ENCODE peak calls at places on chromosomes 7 and 10, in five cellular contexts. One of them, this sample, is unnamed.

GRCh38 chr10:46516660-46517416 is 39.6 kb downstream of the GPRIN2 start:
- DNase-seq in IMR-90: peak
- DNase-seq in H1: peak
- DNase-seq in K562: no peak
- DNase-seq in SK-N-SH: no peak
- DNase-seq in this sample: no peak

GRCh38 chr10:58531084-58531695 is 18.5 kb downstream of the BICC1 start:
- DNase-seq in IMR-90: peak
- DNase-seq in H1: peak
- DNase-seq in K562: peak
- DNase-seq in SK-N-SH: no peak
- DNase-seq in this sample: peak

GRCh38 chr10:124551755-124552154 is 90.1 kb downstream of the LHPP start:
- DNase-seq in IMR-90: no peak
- DNase-seq in H1: no peak
- DNase-seq in K562: no peak
- DNase-seq in SK-N-SH: peak
- DNase-seq in this sample: no peak

GRCh38 chr10:32983333-32983909 is 25.4 kb upstream of the ITGB1 start:
- DNase-seq in IMR-90: peak
- DNase-seq in H1: no peak
- DNase-seq in K562: no peak
- DNase-seq in SK-N-SH: peak
- DNase-seq in this sample: peak

GRCh38 chr10:16436758-16437539 is at the start of gene PTER:
- DNase-seq in IMR-90: peak
- DNase-seq in H1: peak
- DNase-seq in K562: peak
- DNase-seq in SK-N-SH: no peak
- DNase-seq in this sample: peak

GRCh38 chr7:1533569-1534329 is 3.2 kb downstream of the MAFK start:
- DNase-seq in IMR-90: peak
- DNase-seq in H1: no peak
- DNase-seq in K562: peak
- DNase-seq in SK-N-SH: peak
- DNase-seq in this sample: no peak

GRCh38 chr7:144738708-144739314 is 97.0 kb downstream of the TPK1 start:
- DNase-seq in IMR-90: no peak
- DNase-seq in H1: no peak
- DNase-seq in K562: peak
- DNase-seq in SK-N-SH: peak
- DNase-seq in this sample: peak

GRCh38 chr7:116418524-116418923 is 81.0 kb upstream of the CAV2 start:
- DNase-seq in IMR-90: no peak
- DNase-seq in H1: no peak
- DNase-seq in K562: no peak
- DNase-seq in SK-N-SH: no peak
- DNase-seq in this sample: no peak

GRCh38 chr10:130246113-130246512 is 109.9 kb downstream of the GLRX3 start:
- DNase-seq in IMR-90: no peak
- DNase-seq in H1: no peak
- DNase-seq in K562: no peak
- DNase-seq in SK-N-SH: no peak
- DNase-seq in this sample: no peak

GRCh38 chr10:121500591-121501341 is 97.5 kb downstream of the FGFR2 start:
- DNase-seq in IMR-90: no peak
- DNase-seq in H1: no peak
- DNase-seq in K562: no peak
- DNase-seq in SK-N-SH: no peak
- DNase-seq in this sample: no peak

GRCh38 chr7:44283381-44284211 is 41.8 kb downstream of the CAMK2B start:
- DNase-seq in IMR-90: no peak
- DNase-seq in H1: peak
- DNase-seq in K562: no peak
- DNase-seq in SK-N-SH: peak
- DNase-seq in this sample: no peak

GRCh38 chr10:71748671-71749191 is 24.6 kb downstream of the VSIR start:
- DNase-seq in IMR-90: no peak
- DNase-seq in H1: no peak
- DNase-seq in K562: peak
- DNase-seq in SK-N-SH: peak
- DNase-seq in this sample: no peak

GRCh38 chr10:74586088-74586585 is 240.3 kb upstream of the KAT6B start:
- DNase-seq in IMR-90: peak
- DNase-seq in H1: no peak
- DNase-seq in K562: peak
- DNase-seq in SK-N-SH: peak
- DNase-seq in this sample: no peak

GRCh38 chr10:103582331-103583123 is 89.0 kb downstream of the NEURL1 start:
- DNase-seq in IMR-90: no peak
- DNase-seq in H1: no peak
- DNase-seq in K562: peak
- DNase-seq in SK-N-SH: no peak
- DNase-seq in this sample: peak

GRCh38 chr7:3162286-3162685 is 118.6 kb upstream of the CARD11 start:
- DNase-seq in IMR-90: peak
- DNase-seq in H1: no peak
- DNase-seq in K562: peak
- DNase-seq in SK-N-SH: peak
- DNase-seq in this sample: no peak

GRCh38 chr7:70884809-70885208 is 247.1 kb upstream of the GALNT17 start:
- DNase-seq in IMR-90: no peak
- DNase-seq in H1: no peak
- DNase-seq in K562: no peak
- DNase-seq in SK-N-SH: no peak
- DNase-seq in this sample: no peak

GRCh38 chr7:85230623-85231022 is 43.8 kb upstream of the SEMA3D start:
- DNase-seq in IMR-90: no peak
- DNase-seq in H1: no peak
- DNase-seq in K562: no peak
- DNase-seq in SK-N-SH: no peak
- DNase-seq in this sample: no peak

GRCh38 chr7:27199820-27200760 is at the start of gene HOXA13:
- DNase-seq in IMR-90: no peak
- DNase-seq in H1: peak
- DNase-seq in K562: no peak
- DNase-seq in SK-N-SH: peak
- DNase-seq in this sample: no peak
- TF ChIP-seq USF2 in IMR-90: no peak
- TF ChIP-seq USF2 in H1: no peak
- TF ChIP-seq USF2 in K562: no peak
- TF ChIP-seq USF2 in SK-N-SH: no peak
- TF ChIP-seq USF2 in this sample: no peak

DNA sequence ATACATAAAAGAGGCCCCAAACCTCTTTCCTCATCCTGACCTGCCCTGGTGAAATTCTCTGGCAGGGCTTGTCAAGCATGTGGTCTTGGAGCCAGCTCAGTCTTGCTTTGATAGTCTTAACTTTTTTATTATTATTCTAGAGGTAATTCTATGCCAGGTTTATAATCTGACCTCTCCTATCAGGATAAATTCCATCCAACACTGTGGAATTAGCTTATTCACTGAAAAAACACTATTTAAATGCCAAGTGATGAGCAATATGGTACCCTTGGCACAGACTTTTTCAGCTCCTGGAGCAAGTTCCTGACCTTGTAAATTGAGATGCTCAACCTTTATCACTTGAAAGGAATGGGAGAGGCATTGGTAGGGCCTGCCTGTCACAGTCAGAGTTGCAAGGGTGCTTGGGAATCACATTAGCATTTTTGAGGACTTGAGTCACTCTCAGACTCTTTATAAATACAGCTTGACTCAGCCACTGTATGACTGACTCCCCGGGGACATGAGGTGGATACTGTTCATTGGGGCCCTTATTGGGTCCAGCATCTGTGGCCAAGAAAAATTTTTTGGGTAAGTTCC is at the start of gene CPA4:
- DNase-seq in IMR-90: peak
- DNase-seq in H1: no peak
- DNase-seq in K562: no peak
- DNase-seq in SK-N-SH: no peak
- DNase-seq in this sample: no peak
- H3K9ac ChIP-seq in IMR-90: no peak
- H3K9ac ChIP-seq in H1: no peak
- H3K9ac ChIP-seq in K562: no peak
- H3K9ac ChIP-seq in SK-N-SH: peak
- H3K9ac ChIP-seq in this sample: no peak

GRCh38 chr7:87312215-87312865 is 33.1 kb upstream of the CROT start:
- DNase-seq in IMR-90: peak
- DNase-seq in H1: peak
- DNase-seq in K562: peak
- DNase-seq in SK-N-SH: peak
- DNase-seq in this sample: peak

GRCh38 chr7:87318741-87319140 is 26.7 kb upstream of the CROT start:
- DNase-seq in IMR-90: no peak
- DNase-seq in H1: no peak
- DNase-seq in K562: no peak
- DNase-seq in SK-N-SH: no peak
- DNase-seq in this sample: peak

GRCh38 chr7:87317691-87318245 is 27.7 kb upstream of the CROT start:
- DNase-seq in IMR-90: no peak
- DNase-seq in H1: no peak
- DNase-seq in K562: no peak
- DNase-seq in SK-N-SH: no peak
- DNase-seq in this sample: no peak

GRCh38 chr7:87316846-87317545 is 28.5 kb upstream of the CROT start:
- DNase-seq in IMR-90: peak
- DNase-seq in H1: no peak
- DNase-seq in K562: no peak
- DNase-seq in SK-N-SH: no peak
- DNase-seq in this sample: peak

GRCh38 chr7:87316097-87316700 is 29.3 kb upstream of the CROT start:
- DNase-seq in IMR-90: no peak
- DNase-seq in H1: no peak
- DNase-seq in K562: no peak
- DNase-seq in SK-N-SH: no peak
- DNase-seq in this sample: no peak
- TF ChIP-seq USF2 in IMR-90: no peak
- TF ChIP-seq USF2 in H1: no peak
- TF ChIP-seq USF2 in K562: no peak
- TF ChIP-seq USF2 in SK-N-SH: no peak
- TF ChIP-seq USF2 in this sample: no peak

GRCh38 chr10:44864042-44864436 is 47.1 kb upstream of the TMEM72 start:
- DNase-seq in IMR-90: no peak
- DNase-seq in H1: peak
- DNase-seq in K562: no peak
- DNase-seq in SK-N-SH: no peak
- DNase-seq in this sample: no peak

GRCh38 chr10:44860811-44861751 is 50.1 kb upstream of the TMEM72 start:
- DNase-seq in IMR-90: peak
- DNase-seq in H1: peak
- DNase-seq in K562: no peak
- DNase-seq in SK-N-SH: no peak
- DNase-seq in this sample: peak

GRCh38 chr10:44862917-44863316 is 48.2 kb upstream of the TMEM72 start:
- DNase-seq in IMR-90: no peak
- DNase-seq in H1: peak
- DNase-seq in K562: no peak
- DNase-seq in SK-N-SH: no peak
- DNase-seq in this sample: no peak

GRCh38 chr10:44863344-44864041 is 47.6 kb upstream of the TMEM72 start:
- DNase-seq in IMR-90: no peak
- DNase-seq in H1: peak
- DNase-seq in K562: no peak
- DNase-seq in SK-N-SH: no peak
- DNase-seq in this sample: no peak

DNA sequence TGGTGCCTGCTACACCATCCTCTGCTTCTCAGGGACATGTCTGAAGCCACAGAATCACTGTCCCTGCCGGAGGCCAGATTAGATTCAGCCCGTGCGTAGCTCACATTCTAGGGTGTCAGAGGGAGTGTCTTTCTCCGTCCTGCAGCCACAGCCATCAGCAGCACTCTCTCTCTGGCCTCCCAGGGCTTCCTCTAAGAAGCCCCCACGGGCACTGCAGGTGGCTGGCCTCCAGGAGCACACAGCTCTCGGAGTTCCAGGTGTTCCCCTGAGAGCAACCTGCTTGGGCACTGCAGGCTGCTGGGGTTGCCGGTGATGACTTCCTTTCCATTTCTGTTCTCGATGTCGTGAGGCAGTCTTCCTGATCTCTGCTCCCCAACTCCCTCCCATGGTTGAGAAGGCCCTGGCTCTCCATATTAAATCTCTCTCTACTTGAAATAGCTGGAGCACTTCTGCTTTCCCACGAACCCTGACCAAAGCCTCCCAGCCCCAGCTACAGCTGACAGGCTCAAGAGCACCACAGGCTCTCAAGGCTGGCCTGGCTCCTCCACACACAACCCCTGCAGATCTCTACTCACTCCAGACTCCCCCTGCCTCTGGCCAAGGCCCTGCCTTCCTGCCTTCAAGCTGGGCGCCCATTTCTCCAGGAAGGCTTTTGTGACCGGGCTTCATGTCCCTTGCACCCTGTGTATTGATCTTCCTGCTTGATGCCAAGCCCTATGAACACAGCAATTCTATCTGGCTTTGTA is 49.0 kb upstream of the TMEM72 start:
- DNase-seq in IMR-90: no peak
- DNase-seq in H1: peak
- DNase-seq in K562: no peak
- DNase-seq in SK-N-SH: no peak
- DNase-seq in this sample: no peak
- H3K9ac ChIP-seq in IMR-90: no peak
- H3K9ac ChIP-seq in H1: no peak
- H3K9ac ChIP-seq in K562: no peak
- H3K9ac ChIP-seq in SK-N-SH: no peak
- H3K9ac ChIP-seq in this sample: no peak

DNA sequence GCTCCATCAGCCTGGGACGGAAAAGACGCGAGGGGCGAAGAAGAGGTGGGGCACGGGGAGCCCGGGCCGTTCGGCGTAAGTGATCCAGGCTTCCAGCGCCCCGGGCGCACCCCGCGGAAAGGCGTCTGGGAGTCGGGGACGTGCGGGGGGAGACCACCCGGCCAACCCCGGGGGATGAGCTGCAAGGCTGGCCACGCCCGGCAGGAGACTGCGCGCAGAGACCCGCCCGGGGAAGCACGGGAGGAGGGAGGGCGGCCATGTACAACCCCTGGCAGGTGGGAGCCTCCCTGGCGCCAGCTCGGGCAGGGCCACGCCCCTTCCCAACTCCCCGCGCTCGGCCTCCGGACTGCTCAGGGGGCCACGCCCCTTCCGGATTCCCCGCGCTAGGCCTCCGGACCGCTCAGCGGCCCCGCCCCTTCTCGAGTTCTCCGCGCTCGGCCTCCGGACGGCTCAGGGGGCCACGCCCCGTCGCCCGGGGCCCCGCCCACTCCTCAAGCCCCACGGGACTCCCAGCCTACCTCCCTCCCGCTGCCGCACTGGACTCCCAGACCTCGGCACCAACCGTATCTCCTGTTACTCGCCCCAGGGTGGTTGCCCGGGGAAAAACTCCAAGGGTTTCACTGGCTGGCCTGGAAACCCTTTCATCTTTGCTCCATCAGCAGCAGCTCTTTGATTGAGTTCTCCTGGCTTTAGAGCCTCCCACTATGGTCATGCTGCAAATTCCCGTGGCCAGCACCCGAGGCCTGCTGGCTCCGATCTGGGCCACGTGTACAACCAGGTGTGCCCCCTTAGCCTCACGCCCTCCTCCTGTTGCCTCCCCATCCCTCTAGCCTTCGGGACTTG is 284.4 kb downstream of the ZEB1 start:
- DNase-seq in IMR-90: peak
- DNase-seq in H1: peak
- DNase-seq in K562: peak
- DNase-seq in SK-N-SH: peak
- DNase-seq in this sample: peak
- TF ChIP-seq USF2 in IMR-90: no peak
- TF ChIP-seq USF2 in H1: no peak
- TF ChIP-seq USF2 in K562: no peak
- TF ChIP-seq USF2 in SK-N-SH: no peak
- TF ChIP-seq USF2 in this sample: no peak